ENCODE peak calls at places on chromosomes 11 and 22, in eight cellular contexts. P is A172; X is kidney glomerular epithelial cell; S is mesendoderm; E is stimulated activated CD8-positive, alpha-beta memory T cell treated with anti-CD3 and anti-CD28 coated beads, Interleukin-12 subunit alpha, Interleukin-12 subunit beta, amount 100 ng/mL, for 4 hours; Y is cardiac fibroblast; M is neuronal stem cell; Z is esophagus squamous epithelium. O is an unnamed sample.

GRCh38 chr11:113255741-113256140 is 58.6 kb upstream of the TTC12 start:
- DNase-seq in M (no peak), P (no peak), Z (no peak), E (no peak), S (no peak), Y (no peak), X (no peak), O (no peak)

GRCh38 chr11:28072321-28072720 is 35.6 kb downstream of the KIF18A start:
- DNase-seq in X (no peak), Z (no peak), P (no peak), Y (peak), S (no peak), E (no peak), M (no peak), O (no peak)

GRCh38 chr11:86896486-86896885 is 58.7 kb downstream of the FZD4 start:
- DNase-seq in M (no peak), Z (no peak), S (no peak), Y (peak), E (no peak), P (no peak), X (no peak), O (no peak)

GRCh38 chr11:65489061-65489705 is 9.7 kb upstream of the MALAT1 start:
- DNase-seq in P (peak), M (peak), Y (peak), X (no peak), Z (no peak), E (no peak), S (peak), O (peak)

GRCh38 chr11:59102259-59102765 is 4.7 kb upstream of the FAM111B start:
- DNase-seq in E (peak), S (peak), X (peak), Z (no peak), M (peak), P (no peak), Y (peak), O (peak)

GRCh38 chr11:47731466-47731865 is 16.3 kb upstream of the AGBL2 start:
- DNase-seq in X (no peak), Y (no peak), M (peak), S (no peak), P (no peak), Z (no peak), E (no peak), O (no peak)

GRCh38 chr11:17987826-17988225 is 25.0 kb downstream of the SERGEF start:
- DNase-seq in M (no peak), P (no peak), Y (no peak), S (no peak), E (no peak), Z (no peak), X (no peak), O (no peak)

GRCh38 chr11:102449651-102450570 is 2.7 kb downstream of the TMEM123 start:
- DNase-seq in M (no peak), S (no peak), Z (no peak), P (no peak), E (no peak), X (no peak), Y (no peak), O (no peak)

GRCh38 chr11:43573233-43573632 is 107.3 kb upstream of the HSD17B12 start:
- DNase-seq in S (peak), Z (no peak), X (no peak), E (no peak), Y (peak), M (no peak), P (peak), O (peak)

GRCh38 chr11:73283316-73284035 is 11.3 kb downstream of the P2RY6 start:
- DNase-seq in M (no peak), S (no peak), P (no peak), Z (no peak), X (no peak), Y (no peak), E (no peak), O (no peak)

GRCh38 chr11:130180491-130180890 is 20.9 kb downstream of the ST14 start:
- DNase-seq in E (no peak), M (no peak), P (no peak), X (peak), Z (no peak), Y (peak), S (no peak), O (peak)

GRCh38 chr22:40509401-40510134 is 127.0 kb downstream of the MRTFA start:
- DNase-seq in X (peak), Z (no peak), P (no peak), Y (peak), M (no peak), S (peak), E (no peak), O (peak)

GRCh38 chr11:129768356-129768755 is 47.3 kb upstream of the TMEM45B start:
- DNase-seq in Y (no peak), S (no peak), Z (no peak), M (no peak), P (no peak), E (no peak), X (no peak), O (peak)

GRCh38 chr11:31450841-31451240 is 58.6 kb downstream of the IMMP1L start:
- DNase-seq in M (no peak), X (no peak), E (no peak), S (no peak), Z (no peak), P (no peak), Y (no peak), O (no peak)

GRCh38 chr11:116281173-116282160 is 491.3 kb downstream of the BUD13 start:
- DNase-seq in E (no peak), X (no peak), M (no peak), S (peak), Y (no peak), P (no peak), Z (no peak), O (no peak)

GRCh38 chr22:37983860-37984791 is at the start of gene SOX10:
- DNase-seq in X (no peak), Y (no peak), M (no peak), Z (no peak), S (peak), E (no peak), P (no peak), O (no peak)

GRCh38 chr11:77557553-77557952 is 32.2 kb upstream of the AQP11 start:
- DNase-seq in M (no peak), P (peak), S (peak), X (no peak), E (no peak), Y (no peak), Z (no peak), O (peak)

GRCh38 chr22:32994046-32994827 is 63.9 kb downstream of the SYN3 start:
- DNase-seq in S (peak), M (peak), Y (no peak), X (no peak), E (no peak), Z (no peak), P (no peak), O (no peak)

GRCh38 chr11:71322192-71322735 is 69.9 kb upstream of the SHANK2 start:
- DNase-seq in P (no peak), Y (no peak), Z (no peak), S (no peak), E (no peak), X (no peak), M (no peak), O (no peak)

GRCh38 chr22:43301866-43302265 is 41.3 kb downstream of the SCUBE1 start:
- DNase-seq in M (no peak), Z (no peak), E (no peak), S (no peak), P (no peak), Y (no peak), X (no peak), O (no peak)

GRCh38 chr11:64074239-64074638 is 38.5 kb downstream of the FLRT1 start:
- DNase-seq in Z (no peak), P (no peak), M (no peak), Y (peak), X (no peak), S (no peak), E (no peak), O (no peak)

GRCh38 chr22:43186272-43187170 is at the start of gene TTLL12:
- DNase-seq in P (no peak), Y (peak), S (peak), Z (no peak), E (peak), X (no peak), M (peak), O (peak)

GRCh38 chr22:27193215-27193614 is 535.8 kb downstream of the MIAT start:
- DNase-seq in X (no peak), Y (no peak), Z (no peak), P (no peak), E (no peak), S (peak), M (no peak), O (no peak)

GRCh38 chr11:72703281-72704008 is 29.2 kb upstream of the PDE2A start:
- DNase-seq in S (no peak), P (peak), M (no peak), Z (no peak), E (no peak), X (peak), Y (peak), O (no peak)

GRCh38 chr11:61333638-61334433 is 808 bp downstream of the TKFC start:
- DNase-seq in Z (no peak), E (no peak), M (no peak), S (no peak), Y (no peak), P (no peak), X (no peak), O (no peak)

GRCh38 chr11:44464741-44465140 is 100.7 kb upstream of the CD82 start:
- DNase-seq in Z (no peak), X (no peak), E (no peak), P (peak), S (peak), Y (no peak), M (no peak), O (no peak)

GRCh38 chr11:102345923-102346322 is 1.1 kb upstream of the BIRC2 start:
- DNase-seq in M (peak), P (peak), X (peak), Y (peak), E (no peak), Z (no peak), S (peak), O (peak)

GRCh38 chr11:122183933-122184332 is 67.9 kb upstream of the BLID start:
- DNase-seq in P (no peak), E (no peak), X (no peak), Y (no peak), S (no peak), M (no peak), Z (no peak), O (no peak)

GRCh38 chr11:89495951-89496350 is 4.8 kb upstream of the NOX4 start:
- DNase-seq in E (no peak), M (peak), X (peak), S (peak), Z (no peak), P (peak), Y (peak), O (peak)

GRCh38 chr11:45532552-45532951 is 132.9 kb downstream of the CHST1 start:
- DNase-seq in Z (no peak), Y (no peak), S (no peak), P (no peak), M (no peak), X (no peak), E (no peak), O (no peak)

GRCh38 chr11:50174189-50174588 is 141.5 kb downstream of the OR4C45 start:
- DNase-seq in X (no peak), Z (no peak), S (no peak), P (no peak), E (no peak), M (no peak), Y (peak), O (no peak)

GRCh38 chr11:65354265-65355012 is at the start of gene TIGD3:
- DNase-seq in M (peak), S (peak), Y (peak), E (peak), X (peak), Z (peak), P (peak), O (peak)

GRCh38 chr11:115503083-115503885 is 931 bp downstream of the CADM1 start:
- DNase-seq in Z (no peak), S (peak), Y (peak), X (peak), E (peak), P (peak), M (peak), O (peak)

GRCh38 chr22:48378673-48379072 is 1449.0 kb downstream of the BRD1 start:
- DNase-seq in Y (no peak), M (no peak), X (no peak), S (no peak), E (no peak), Z (no peak), P (no peak), O (no peak)

GRCh38 chr11:96235725-96236124 is 107.3 kb downstream of the MAML2 start:
- DNase-seq in M (no peak), Z (no peak), Y (no peak), S (no peak), X (no peak), E (no peak), P (no peak), O (no peak)

O was measured in kidney tubule cell.